ENCODE peak calls at places on chromosomes 2 and 18, in four cellular contexts. J, P, Z and D are unnamed samples.

GRCh38 chr2:190982263-190983034 is 31.5 kb downstream of the STAT1 start:
- DNase-seq in J (no peak), Z (no peak), P (no peak), D (no peak)

GRCh38 chr18:59646946-59647307 is 50.3 kb downstream of the CCBE1 start:
- DNase-seq in J (no peak), P (no peak), Z (no peak), D (no peak)

GRCh38 chr2:127049927-127050802 is 56.8 kb downstream of the BIN1 start:
- DNase-seq in P (peak; percentile 89), J (no peak), Z (peak; percentile 89), D (no peak)

GRCh38 chr2:241813806-241814570 is 5.0 kb downstream of the NEU4 start:
- DNase-seq in Z (no peak), J (no peak), P (no peak), D (peak; percentile 25)

GRCh38 chr2:168992026-168992425 is 39.1 kb downstream of the ABCB11 start:
- DNase-seq in Z (no peak), P (no peak), J (peak; percentile 41), D (no peak)

GRCh38 chr2:57429821-57430220 is 616.8 kb upstream of the VRK2 start:
- DNase-seq in J (no peak), Z (no peak), P (no peak), D (no peak)

GRCh38 chr2:220785181-220785580 is 786.9 kb downstream of the EPHA4 start:
- DNase-seq in Z (no peak), P (no peak), J (no peak), D (no peak)

GRCh38 chr2:187390891-187391290 is 57.2 kb downstream of the CALCRL start:
- DNase-seq in J (no peak), P (no peak), Z (no peak), D (no peak)

GRCh38 chr2:32711908-32712307 is 84.1 kb downstream of the TTC27 start:
- DNase-seq in Z (no peak), P (no peak), J (no peak), D (no peak)

GRCh38 chr2:84938194-84938879 is 32.6 kb upstream of the KCMF1 start:
- DNase-seq in J (no peak), P (peak; percentile 54), Z (no peak), D (peak; percentile 6)

GRCh38 chr2:158970522-158970855 is 2.0 kb downstream of the TANC1 start:
- DNase-seq in Z (no peak), J (no peak), P (no peak), D (no peak)

GRCh38 chr2:181313845-181314244 is 143.3 kb upstream of the ITGA4 start:
- DNase-seq in J (no peak), P (no peak), Z (no peak), D (no peak)

GRCh38 chr2:41791523-41791922 is 256.3 kb upstream of the PKDCC start:
- DNase-seq in P (no peak), J (no peak), Z (no peak), D (no peak)

GRCh38 chr2:85653996-85654395 is 14.0 kb downstream of the SFTPB start:
- DNase-seq in J (no peak), Z (no peak), P (no peak), D (no peak)

GRCh38 chr18:59547691-59548182 is 149.5 kb downstream of the CCBE1 start:
- DNase-seq in J (peak; percentile 10), P (no peak), Z (no peak), D (no peak)

GRCh38 chr2:128236491-128237035 is 82.1 kb downstream of the HS6ST1 start:
- DNase-seq in J (no peak), Z (no peak), P (peak; percentile 70), D (no peak)

GRCh38 chr2:202161106-202161836 is 77.1 kb downstream of the SUMO1 start:
- DNase-seq in P (no peak), Z (no peak), J (no peak), D (no peak)

GRCh38 chr2:54864727-54865126 is 141.3 kb downstream of the EML6 start:
- DNase-seq in Z (no peak), P (no peak), J (no peak), D (no peak)

GRCh38 chr2:162212366-162212765 is 30.9 kb downstream of the FAP start:
- DNase-seq in Z (no peak), P (no peak), J (no peak), D (no peak)

GRCh38 chr18:49340446-49340845 is 120.0 kb downstream of the DYM start:
- DNase-seq in J (no peak), P (no peak), Z (no peak), D (no peak)

GRCh38 chr18:51630706-51631105 is 433.2 kb upstream of the MEX3C start:
- DNase-seq in Z (no peak), J (no peak), P (no peak), D (no peak)

GRCh38 chr2:17300141-17300540 is 218.1 kb downstream of the RAD51AP2 start:
- DNase-seq in P (no peak), Z (no peak), J (no peak), D (no peak)

GRCh38 chr2:8481463-8482009 is 200.3 kb upstream of the ID2 start:
- DNase-seq in P (no peak), Z (no peak), J (no peak), D (peak; percentile 31)

GRCh38 chr2:109375656-109376055 is 238.1 kb downstream of the SEPTIN10 start:
- DNase-seq in J (no peak), P (peak; percentile 36), Z (peak; percentile 37), D (no peak)

GRCh38 chr2:12202301-12202700 is 455.9 kb downstream of the LPIN1 start:
- DNase-seq in Z (no peak), P (no peak), J (no peak), D (no peak)

GRCh38 chr2:170456914-170457313 is 258.2 kb upstream of the SP5 start:
- DNase-seq in P (no peak), Z (no peak), J (no peak), D (no peak)

GRCh38 chr2:5164806-5165525 is 527.2 kb upstream of the SOX11 start:
- DNase-seq in J (no peak), Z (no peak), P (no peak), D (no peak)

GRCh38 chr18:77262655-77263470 is 13.2 kb downstream of the GALR1 start:
- DNase-seq in J (peak; percentile 62), P (no peak), Z (no peak), D (no peak)

GRCh38 chr2:29202819-29203495 is 87.7 kb downstream of the CLIP4 start:
- DNase-seq in P (no peak), Z (no peak), J (no peak), D (no peak)

GRCh38 chr2:16664052-16664731 is 1.4 kb downstream of the CYRIA start:
- DNase-seq in J (peak; percentile 83), Z (no peak), P (peak; percentile 85), D (no peak)

GRCh38 chr2:67876176-67876575 is 186.6 kb downstream of the C1D start:
- DNase-seq in P (no peak), Z (no peak), J (no peak), D (no peak)

GRCh38 chr2:55887906-55888625 is 35.5 kb downstream of the EFEMP1 start:
- DNase-seq in P (no peak), Z (no peak), J (no peak), D (no peak)
- H3K4me1 ChIP-seq in P (no peaks in the 10 kb centered on the region), Z (no peaks in the 10 kb centered on the region), J (no peaks in the 10 kb centered on the region), D (no peaks in the 10 kb centered on the region)

DNA sequence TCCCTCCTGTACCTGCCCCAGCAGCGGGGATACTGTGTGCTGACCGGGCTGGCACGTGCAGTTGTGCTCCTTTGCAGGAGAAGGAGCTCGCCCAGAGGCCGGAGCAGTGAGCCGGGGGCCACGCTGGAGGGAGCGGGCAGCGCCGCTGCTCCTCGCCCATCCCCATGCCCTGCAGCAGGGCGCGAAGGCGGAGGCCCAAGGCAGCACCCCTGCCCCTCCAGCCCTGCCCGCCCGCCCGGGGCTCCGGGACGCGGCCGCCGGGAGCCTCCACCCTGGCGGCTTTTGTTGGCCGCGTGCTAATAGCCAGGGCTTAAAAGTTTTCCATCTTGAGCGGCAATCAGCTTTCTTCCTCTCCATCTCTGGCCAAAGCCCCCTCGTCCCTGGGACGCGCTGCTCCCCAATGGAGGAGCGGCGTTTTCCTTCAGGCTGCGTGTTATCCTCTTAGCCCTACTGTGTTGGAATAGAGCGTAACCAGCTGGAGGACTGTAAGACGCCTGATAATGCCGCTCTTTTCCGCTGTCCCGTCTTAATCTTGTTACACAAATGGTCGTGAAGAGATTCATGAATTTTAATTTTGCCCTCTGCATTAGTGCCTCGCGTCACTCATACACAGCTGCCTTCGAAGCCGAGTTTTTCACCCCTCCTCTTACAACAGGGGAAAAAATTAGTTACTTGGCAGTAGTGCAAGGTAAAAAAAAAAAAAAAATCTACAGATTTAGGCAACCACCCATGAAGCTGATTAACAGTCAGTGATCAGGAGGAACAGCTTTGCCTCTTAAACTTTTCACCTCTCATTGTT is 172.9 kb upstream of the SIX3 start:
- DNase-seq in P (peak; percentile 68), J (no peak), Z (no peak), D (no peak)
- H3K4me3 ChIP-seq in P (peak overlapping the region; percentile 32), J (no peak overlapping the region), Z (no peak overlapping the region), D (no peak overlapping the region)

GRCh38 chr2:43082111-43082877 is 144.1 kb downstream of the ZFP36L2 start:
- DNase-seq in P (peak; percentile 56), Z (no peak), J (no peak), D (no peak)

GRCh38 chr2:43083710-43084698 is 142.4 kb downstream of the ZFP36L2 start:
- DNase-seq in Z (no peak), P (no peak), J (peak; percentile 49), D (no peak)

GRCh38 chr2:43082878-43083261 is 143.5 kb downstream of the ZFP36L2 start:
- DNase-seq in J (no peak), Z (no peak), P (peak; percentile 28), D (no peak)

GRCh38 chr2:43084699-43085091 is 141.7 kb downstream of the ZFP36L2 start:
- DNase-seq in Z (no peak), P (no peak), J (peak; percentile 55), D (no peak)

DNA sequence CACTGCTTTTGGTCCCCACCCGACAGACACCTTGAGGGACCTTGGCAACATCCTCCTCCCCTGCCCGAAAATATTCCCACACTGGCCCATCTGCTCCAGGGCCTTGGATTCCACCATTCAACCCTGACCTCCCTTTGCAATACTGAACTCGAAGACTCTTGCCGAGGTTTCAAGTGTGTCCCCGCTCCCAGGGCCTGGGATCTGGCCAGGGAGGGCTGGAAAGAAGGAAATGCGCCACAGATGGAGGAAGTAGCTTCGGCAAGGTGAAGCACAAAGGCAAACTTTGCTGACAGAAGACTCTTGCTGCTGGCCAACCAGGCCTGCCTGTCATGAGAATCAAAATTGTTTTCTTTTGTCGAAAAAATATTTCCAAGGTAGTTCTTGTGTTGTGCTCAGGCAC is 143.1 kb downstream of the ZFP36L2 start:
- DNase-seq in Z (no peak), P (peak; percentile 50), J (no peak), D (no peak)
- H3K4me1 ChIP-seq in Z (no peaks in the 10 kb centered on the region), P (peaks cover 72% of the 10 kb centered on the region), J (peaks cover 8% of the 10 kb centered on the region), D (no peaks in the 10 kb centered on the region)

DNA sequence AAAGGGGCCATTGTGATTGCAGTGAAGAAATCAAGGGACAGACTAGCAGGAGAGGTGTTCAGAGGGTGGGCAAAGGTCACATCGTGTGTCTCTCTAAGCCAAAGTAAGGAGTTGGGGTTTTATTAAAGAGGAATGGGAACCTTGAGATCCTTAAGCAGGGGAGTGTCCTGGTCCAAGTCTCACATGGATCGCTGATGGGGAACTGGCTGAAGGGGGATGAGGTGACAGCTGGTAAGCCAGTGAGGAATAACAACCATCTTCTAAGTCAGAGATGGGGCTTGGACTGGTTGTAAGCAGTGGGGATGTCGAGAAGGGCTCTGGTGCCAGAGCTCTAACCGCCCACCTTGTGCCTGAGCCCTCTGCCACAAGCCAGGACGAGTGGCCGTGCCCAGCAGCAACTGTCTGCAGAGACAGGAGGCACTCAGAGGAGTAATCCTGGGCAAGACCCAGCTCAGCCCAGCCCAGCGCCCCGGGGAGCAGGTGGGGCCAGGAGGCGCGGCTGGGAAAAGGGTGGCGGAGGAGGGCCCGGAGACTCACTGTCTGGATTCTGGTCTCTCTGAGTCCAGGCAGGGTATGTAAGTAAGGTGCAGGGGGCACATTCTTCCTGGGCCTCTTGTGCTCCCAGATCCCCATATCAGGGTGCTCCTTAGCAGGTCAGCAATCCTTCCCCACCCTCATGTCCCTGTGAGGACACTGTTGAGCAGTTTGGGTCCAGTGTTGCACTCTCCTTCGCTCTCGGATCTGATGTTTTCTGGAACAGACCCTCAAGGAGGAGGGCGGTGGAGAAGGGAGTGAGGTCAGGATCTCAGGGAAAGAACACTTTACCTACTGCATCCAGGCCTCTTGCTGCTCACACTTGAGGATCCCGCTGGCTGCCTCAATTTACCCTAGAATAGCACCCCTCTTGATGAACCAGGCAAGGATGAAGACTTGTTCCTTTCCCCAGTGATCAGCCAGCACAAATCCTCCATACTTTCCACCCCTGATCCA is 13.8 kb downstream of the WNT10A start:
- DNase-seq in J (no peak), Z (no peak), P (no peak), D (no peak)
- H3K4me3 ChIP-seq in J (no peak overlapping the region), Z (no peak overlapping the region), P (no peak overlapping the region), D (no peak overlapping the region)